ENCODE peak calls at places on chromosomes 4 and X, in eight cellular contexts. One of them, this sample, is unnamed. For H3K27me3, the result is how much of the 10 kb centered on the place peaks cover.

GRCh38 chr4:10750714-10751113 is 66.1 kb upstream of the CLNK start:
- DNase-seq in neuronal stem cell: no peak
- DNase-seq in HCT116: no peak
- DNase-seq in right cardiac atrium: no peak
- DNase-seq in transverse colon: no peak
- DNase-seq in fibroblast of lung: no peak
- DNase-seq in ovary: no peak
- DNase-seq in MM.1S: no peak
- DNase-seq in this sample: no peak

GRCh38 chr4:112523008-112523440 is 7.0 kb upstream of the NEUROG2 start:
- DNase-seq in neuronal stem cell: peak
- DNase-seq in HCT116: no peak
- DNase-seq in right cardiac atrium: peak
- DNase-seq in transverse colon: peak
- DNase-seq in fibroblast of lung: peak
- DNase-seq in ovary: peak
- DNase-seq in MM.1S: peak
- DNase-seq in this sample: no peak

GRCh38 chr4:174241162-174241561 is 42.3 kb downstream of the FBXO8 start:
- DNase-seq in neuronal stem cell: no peak
- DNase-seq in HCT116: no peak
- DNase-seq in right cardiac atrium: no peak
- DNase-seq in transverse colon: no peak
- DNase-seq in fibroblast of lung: no peak
- DNase-seq in ovary: no peak
- DNase-seq in MM.1S: no peak
- DNase-seq in this sample: no peak

GRCh38 chr4:55358668-55359067 is 12.6 kb downstream of the SRD5A3 start:
- DNase-seq in neuronal stem cell: no peak
- DNase-seq in HCT116: peak
- DNase-seq in right cardiac atrium: no peak
- DNase-seq in transverse colon: no peak
- DNase-seq in fibroblast of lung: peak
- DNase-seq in ovary: no peak
- DNase-seq in MM.1S: no peak
- DNase-seq in this sample: no peak

GRCh38 chr4:167956676-167957075 is 135.7 kb upstream of the ANXA10 start:
- DNase-seq in neuronal stem cell: no peak
- DNase-seq in HCT116: no peak
- DNase-seq in right cardiac atrium: no peak
- DNase-seq in transverse colon: no peak
- DNase-seq in fibroblast of lung: peak
- DNase-seq in ovary: no peak
- DNase-seq in MM.1S: no peak
- DNase-seq in this sample: no peak

GRCh38 chrX:47562615-47563243 is 1.7 kb downstream of the ARAF start:
- DNase-seq in neuronal stem cell: no peak
- DNase-seq in HCT116: no peak
- DNase-seq in right cardiac atrium: no peak
- DNase-seq in transverse colon: no peak
- DNase-seq in fibroblast of lung: no peak
- DNase-seq in ovary: no peak
- DNase-seq in MM.1S: no peak
- DNase-seq in this sample: no peak

GRCh38 chr4:186765673-186766546 is 42.3 kb upstream of the FAT1 start:
- DNase-seq in neuronal stem cell: no peak
- DNase-seq in HCT116: peak
- DNase-seq in right cardiac atrium: no peak
- DNase-seq in transverse colon: peak
- DNase-seq in fibroblast of lung: no peak
- DNase-seq in ovary: no peak
- DNase-seq in MM.1S: no peak
- DNase-seq in this sample: no peak

GRCh38 chr4:110306363-110306762 is 107.9 kb upstream of the ELOVL6 start:
- DNase-seq in neuronal stem cell: no peak
- DNase-seq in HCT116: no peak
- DNase-seq in right cardiac atrium: no peak
- DNase-seq in transverse colon: no peak
- DNase-seq in fibroblast of lung: peak
- DNase-seq in ovary: no peak
- DNase-seq in MM.1S: no peak
- DNase-seq in this sample: no peak

GRCh38 chr4:38949416-38950051 is 81.9 kb downstream of the FAM114A1 start:
- DNase-seq in neuronal stem cell: no peak
- DNase-seq in HCT116: no peak
- DNase-seq in right cardiac atrium: no peak
- DNase-seq in transverse colon: no peak
- DNase-seq in fibroblast of lung: peak
- DNase-seq in ovary: no peak
- DNase-seq in MM.1S: peak
- DNase-seq in this sample: no peak

DNA sequence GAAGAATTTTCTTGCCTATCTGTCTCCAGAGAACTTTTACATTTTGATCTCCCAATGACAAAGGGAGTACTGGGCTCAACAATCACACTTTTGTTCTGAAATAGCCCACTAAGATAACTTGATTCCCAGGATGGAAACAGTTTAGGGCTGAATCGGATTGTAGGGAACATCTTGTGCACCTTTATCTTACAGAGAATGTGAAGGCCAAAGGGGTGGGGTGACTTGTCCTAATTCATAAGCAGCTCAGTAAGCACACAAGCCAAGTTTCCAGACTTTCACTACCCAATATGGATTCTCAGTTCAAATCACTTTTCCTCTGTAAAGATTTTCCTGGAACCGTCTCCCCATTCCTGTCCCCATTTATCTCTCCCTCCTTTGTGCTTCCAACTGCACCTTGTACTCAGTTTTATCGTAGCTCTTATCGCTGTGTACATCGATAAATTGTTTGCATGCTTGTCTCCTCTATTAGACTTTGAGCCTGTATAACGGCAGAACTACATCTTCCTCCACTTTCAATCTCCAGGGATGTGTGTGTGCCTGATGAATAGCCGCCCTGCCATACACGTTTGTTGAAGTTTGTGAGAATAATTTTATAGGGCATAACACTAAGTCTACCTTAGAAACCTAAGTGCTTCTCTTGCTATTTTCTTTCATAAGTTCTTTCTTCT is 77.4 kb downstream of the MBNL3 start:
- DNase-seq in neuronal stem cell: no peak
- DNase-seq in HCT116: no peak
- DNase-seq in right cardiac atrium: no peak
- DNase-seq in transverse colon: no peak
- DNase-seq in fibroblast of lung: no peak
- DNase-seq in ovary: no peak
- DNase-seq in MM.1S: no peak
- DNase-seq in this sample: no peak
- H3K27me3 ChIP-seq in neuronal stem cell: under half
- H3K27me3 ChIP-seq in HCT116: under half
- H3K27me3 ChIP-seq in right cardiac atrium: under half
- H3K27me3 ChIP-seq in transverse colon: under half
- H3K27me3 ChIP-seq in fibroblast of lung: under half
- H3K27me3 ChIP-seq in ovary: under half
- H3K27me3 ChIP-seq in MM.1S: under half
- H3K27me3 ChIP-seq in this sample: under half

DNA sequence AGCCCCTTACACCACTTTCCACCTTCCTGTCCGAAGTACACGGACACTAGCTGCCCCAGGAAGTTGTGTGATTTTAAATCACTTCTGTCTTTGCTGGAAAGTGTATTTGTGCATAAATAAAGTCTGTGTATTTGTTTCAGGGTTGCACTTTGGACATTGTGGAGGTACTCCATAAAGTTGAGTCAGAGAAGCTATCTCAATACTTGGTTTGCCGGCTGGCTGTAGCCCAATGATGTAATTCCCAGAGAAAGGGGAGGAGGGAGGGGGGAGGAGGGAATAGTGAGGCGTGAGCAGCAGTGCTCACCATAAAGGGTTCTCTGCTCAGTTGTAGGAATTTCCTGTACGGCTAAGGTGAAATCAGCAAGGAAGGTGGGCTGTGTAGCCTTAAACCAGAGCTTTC is 7.5 kb downstream of the APEX2 start:
- DNase-seq in neuronal stem cell: no peak
- DNase-seq in HCT116: no peak
- DNase-seq in right cardiac atrium: no peak
- DNase-seq in transverse colon: peak
- DNase-seq in fibroblast of lung: peak
- DNase-seq in ovary: peak
- DNase-seq in MM.1S: no peak
- DNase-seq in this sample: peak
- H3K4me3 ChIP-seq in neuronal stem cell: no peak
- H3K4me3 ChIP-seq in HCT116: no peak
- H3K4me3 ChIP-seq in right cardiac atrium: no peak
- H3K4me3 ChIP-seq in transverse colon: no peak
- H3K4me3 ChIP-seq in fibroblast of lung: no peak
- H3K4me3 ChIP-seq in ovary: no peak
- H3K4me3 ChIP-seq in MM.1S: no peak
- H3K4me3 ChIP-seq in this sample: no peak

GRCh38 chr4:16890651-16891050 is 7.8 kb downstream of the LDB2 start:
- DNase-seq in neuronal stem cell: no peak
- DNase-seq in HCT116: no peak
- DNase-seq in right cardiac atrium: no peak
- DNase-seq in transverse colon: no peak
- DNase-seq in fibroblast of lung: no peak
- DNase-seq in ovary: no peak
- DNase-seq in MM.1S: no peak
- DNase-seq in this sample: no peak

GRCh38 chr4:16896871-16897270 is 1.6 kb downstream of the LDB2 start:
- DNase-seq in neuronal stem cell: no peak
- DNase-seq in HCT116: no peak
- DNase-seq in right cardiac atrium: no peak
- DNase-seq in transverse colon: no peak
- DNase-seq in fibroblast of lung: peak
- DNase-seq in ovary: no peak
- DNase-seq in MM.1S: no peak
- DNase-seq in this sample: no peak

GRCh38 chr4:16893141-16893571 is 5.3 kb downstream of the LDB2 start:
- DNase-seq in neuronal stem cell: no peak
- DNase-seq in HCT116: no peak
- DNase-seq in right cardiac atrium: no peak
- DNase-seq in transverse colon: no peak
- DNase-seq in fibroblast of lung: peak
- DNase-seq in ovary: no peak
- DNase-seq in MM.1S: peak
- DNase-seq in this sample: no peak

GRCh38 chr4:16897351-16897750 is 1.1 kb downstream of the LDB2 start:
- DNase-seq in neuronal stem cell: no peak
- DNase-seq in HCT116: no peak
- DNase-seq in right cardiac atrium: no peak
- DNase-seq in transverse colon: no peak
- DNase-seq in fibroblast of lung: peak
- DNase-seq in ovary: no peak
- DNase-seq in MM.1S: no peak
- DNase-seq in this sample: no peak

DNA sequence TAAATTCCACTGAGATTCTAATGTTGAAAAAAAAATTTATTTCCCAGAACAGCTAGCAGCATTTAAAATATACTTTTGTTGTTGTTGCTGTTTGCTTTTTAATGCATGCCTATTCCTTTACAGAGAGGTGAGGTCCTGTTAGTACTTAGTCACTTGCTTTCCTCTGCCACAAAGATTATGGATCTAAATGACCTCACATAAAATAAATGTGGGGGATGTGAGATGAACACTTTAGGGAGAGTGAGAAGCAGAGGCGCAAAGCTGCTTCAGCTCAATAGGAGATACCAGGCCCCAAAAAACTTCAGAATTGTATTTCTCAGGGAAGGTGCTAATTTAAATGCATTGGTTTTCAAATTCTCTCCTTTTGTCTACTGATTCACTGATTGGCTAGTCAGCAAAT is 4.0 kb downstream of the LDB2 start:
- DNase-seq in neuronal stem cell: no peak
- DNase-seq in HCT116: no peak
- DNase-seq in right cardiac atrium: no peak
- DNase-seq in transverse colon: no peak
- DNase-seq in fibroblast of lung: no peak
- DNase-seq in ovary: no peak
- DNase-seq in MM.1S: no peak
- DNase-seq in this sample: no peak
- H3K27ac ChIP-seq in neuronal stem cell: no peak
- H3K27ac ChIP-seq in HCT116: no peak
- H3K27ac ChIP-seq in right cardiac atrium: peak
- H3K27ac ChIP-seq in transverse colon: no peak
- H3K27ac ChIP-seq in fibroblast of lung: no peak
- H3K27ac ChIP-seq in ovary: no peak
- H3K27ac ChIP-seq in MM.1S: no peak
- H3K27ac ChIP-seq in this sample: no peak

GRCh38 chrX:21373637-21374162 is 518 bp upstream of the CNKSR2 start:
- DNase-seq in neuronal stem cell: no peak
- DNase-seq in HCT116: no peak
- DNase-seq in right cardiac atrium: peak
- DNase-seq in transverse colon: no peak
- DNase-seq in fibroblast of lung: no peak
- DNase-seq in ovary: no peak
- DNase-seq in MM.1S: peak
- DNase-seq in this sample: peak

GRCh38 chrX:21374994-21375794 is 976 bp downstream of the CNKSR2 start:
- DNase-seq in neuronal stem cell: peak
- DNase-seq in HCT116: no peak
- DNase-seq in right cardiac atrium: peak
- DNase-seq in transverse colon: no peak
- DNase-seq in fibroblast of lung: no peak
- DNase-seq in ovary: no peak
- DNase-seq in MM.1S: no peak
- DNase-seq in this sample: peak

GRCh38 chrX:21373001-21373400 is 1.2 kb upstream of the CNKSR2 start:
- DNase-seq in neuronal stem cell: no peak
- DNase-seq in HCT116: no peak
- DNase-seq in right cardiac atrium: no peak
- DNase-seq in transverse colon: no peak
- DNase-seq in fibroblast of lung: no peak
- DNase-seq in ovary: no peak
- DNase-seq in MM.1S: no peak
- DNase-seq in this sample: no peak

GRCh38 chrX:21375795-21376069 is 1.5 kb downstream of the CNKSR2 start:
- DNase-seq in neuronal stem cell: peak
- DNase-seq in HCT116: no peak
- DNase-seq in right cardiac atrium: no peak
- DNase-seq in transverse colon: no peak
- DNase-seq in fibroblast of lung: no peak
- DNase-seq in ovary: no peak
- DNase-seq in MM.1S: no peak
- DNase-seq in this sample: no peak

DNA sequence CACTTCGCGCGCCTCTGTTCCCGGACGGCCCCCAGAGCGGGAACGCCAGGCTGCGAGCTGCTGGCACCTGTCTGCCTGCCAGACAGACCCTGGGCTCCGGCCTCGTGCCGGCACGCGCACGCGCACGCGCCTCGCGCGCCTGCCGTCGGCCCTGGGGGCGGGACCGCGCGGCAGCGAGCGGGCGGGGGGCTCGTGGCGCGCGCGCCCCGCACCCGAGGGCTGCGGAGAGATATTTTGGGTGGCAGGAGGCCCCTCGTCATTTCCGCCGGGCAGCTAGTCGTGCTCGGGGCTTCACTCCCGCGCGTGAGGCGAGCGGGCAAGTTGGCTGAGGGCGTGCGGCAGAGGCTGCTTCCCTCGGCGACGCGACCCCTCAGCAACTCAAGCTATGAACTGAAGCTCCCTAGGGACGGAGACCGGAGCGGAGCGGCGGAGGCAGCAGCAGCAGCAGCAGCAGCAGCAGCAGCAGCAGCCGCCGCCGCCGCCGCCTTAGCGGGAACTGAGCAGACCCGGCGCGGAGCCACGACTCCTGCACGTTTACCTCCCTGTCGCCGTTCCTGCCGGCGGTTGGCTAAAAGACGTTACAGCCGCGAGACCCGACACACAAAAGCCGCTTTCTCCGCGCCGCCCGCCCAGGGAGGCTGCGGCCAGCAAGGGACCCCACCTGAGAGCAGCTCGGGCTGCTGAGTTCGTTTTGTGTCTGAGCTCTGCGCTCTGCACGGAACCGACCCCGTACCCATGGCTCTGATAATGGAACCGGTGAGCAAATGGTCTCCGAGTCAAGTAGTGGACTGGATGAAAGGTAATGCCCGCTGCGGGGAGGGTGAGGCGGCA is at the start of gene CNKSR2:
- DNase-seq in neuronal stem cell: peak
- DNase-seq in HCT116: no peak
- DNase-seq in right cardiac atrium: peak
- DNase-seq in transverse colon: peak
- DNase-seq in fibroblast of lung: peak
- DNase-seq in ovary: peak
- DNase-seq in MM.1S: peak
- DNase-seq in this sample: peak
- H3K27me3 ChIP-seq in neuronal stem cell: under half
- H3K27me3 ChIP-seq in HCT116: under half
- H3K27me3 ChIP-seq in right cardiac atrium: under half
- H3K27me3 ChIP-seq in transverse colon: under half
- H3K27me3 ChIP-seq in fibroblast of lung: under half
- H3K27me3 ChIP-seq in ovary: under half
- H3K27me3 ChIP-seq in MM.1S: under half
- H3K27me3 ChIP-seq in this sample: under half